ENCODE peak calls at places on chromosomes 1 and 21, in eight cellular contexts. T is PC-3, P is hepatocyte, D is GM23248, I is OCI-LY7, B is HCT116, V is GM23338, U is SK-N-SH. A is an unnamed sample.

GRCh38 chr1:26827205-26827604 is 717 bp downstream of the ZDHHC18 start:
- DNase-seq in T (no peak), P (no peak), D (no peak), I (no peak), B (no peak), V (no peak), U (no peak), A (no peak)

GRCh38 chr1:151282883-151283725 is 1.0 kb downstream of the ZNF687 start:
- DNase-seq in T (peak; percentile 23), P (peak; percentile 53), D (peak; percentile 49), I (peak; percentile 35), B (no peak), V (peak; percentile 79), U (peak; percentile 75), A (peak; percentile 71)

GRCh38 chr1:157111396-157112165 is 12.0 kb upstream of the ETV3L start:
- DNase-seq in T (no peak), P (no peak), D (no peak), I (no peak), B (no peak), V (peak; percentile 83), U (no peak), A (no peak)

GRCh38 chr1:87474098-87474497 is 145.4 kb downstream of the LMO4 start:
- DNase-seq in T (no peak), P (no peak), D (no peak), I (no peak), B (no peak), V (no peak), U (no peak), A (no peak)

GRCh38 chr21:41406340-41406739 is 19.7 kb upstream of the MX1 start:
- DNase-seq in T (no peak), P (no peak), D (no peak), I (no peak), B (no peak), V (no peak), U (no peak), A (no peak)

GRCh38 chr1:20983297-20983889 is 193.3 kb downstream of the EIF4G3 start:
- DNase-seq in T (peak; percentile 12), P (no peak), D (no peak), I (no peak), B (no peak), V (no peak), U (no peak), A (no peak)

GRCh38 chr1:63797056-63797726 is 23.4 kb downstream of the ROR1 start:
- DNase-seq in T (peak; percentile 32), P (no peak), D (peak; percentile 72), I (no peak), B (no peak), V (no peak), U (no peak), A (no peak)

GRCh38 chr1:113871597-113872113 is at the start of gene PTPN22:
- DNase-seq in T (peak; percentile 57), P (no peak), D (peak; percentile 91), I (peak; percentile 91), B (no peak), V (no peak), U (no peak), A (peak; percentile 76)

GRCh38 chr1:118659646-118660045 is 328.5 kb downstream of the TBX15 start:
- DNase-seq in T (no peak), P (no peak), D (peak; percentile 6), I (no peak), B (no peak), V (no peak), U (no peak), A (no peak)

GRCh38 chr1:201648911-201649775 is 110.2 kb downstream of the NAV1 start:
- DNase-seq in T (no peak), P (peak; percentile 61), D (peak; percentile 59), I (no peak), B (no peak), V (peak; percentile 68), U (peak; percentile 87), A (no peak)

GRCh38 chr1:235583511-235584001 is 66.0 kb downstream of the GNG4 start:
- DNase-seq in T (no peak), P (no peak), D (peak; percentile 54), I (no peak), B (no peak), V (no peak), U (no peak), A (no peak)

GRCh38 chr1:63124666-63125191 is 197.6 kb upstream of the FOXD3 start:
- DNase-seq in T (peak; percentile 33), P (no peak), D (peak; percentile 84), I (no peak), B (no peak), V (no peak), U (no peak), A (no peak)

GRCh38 chr1:234666206-234666605 is 56.2 kb upstream of the IRF2BP2 start:
- DNase-seq in T (no peak), P (no peak), D (no peak), I (no peak), B (no peak), V (no peak), U (no peak), A (no peak)

GRCh38 chr1:228043281-228043845 is 36.6 kb downstream of the WNT3A start:
- DNase-seq in T (peak; percentile 100), P (no peak), D (peak; percentile 35), I (no peak), B (no peak), V (no peak), U (no peak), A (no peak)

GRCh38 chr1:212565079-212565478 is 43.5 kb upstream of the ATF3 start:
- DNase-seq in T (no peak), P (no peak), D (no peak), I (no peak), B (no peak), V (no peak), U (no peak), A (no peak)

GRCh38 chr1:91278754-91279153 is 125.9 kb downstream of the HFM1 start:
- DNase-seq in T (peak; percentile 25), P (peak; percentile 18), D (peak; percentile 34), I (peak; percentile 4), B (peak; percentile 12), V (peak; percentile 67), U (peak; percentile 6), A (peak; percentile 52)

GRCh38 chr1:205947024-205947423 is 3.8 kb upstream of the SLC26A9 start:
- DNase-seq in T (peak; percentile 65), P (no peak), D (no peak), I (no peak), B (no peak), V (no peak), U (no peak), A (no peak)

GRCh38 chr1:203156280-203156679 is 19.3 kb downstream of the MYBPH start:
- DNase-seq in T (peak; percentile 44), P (no peak), D (no peak), I (no peak), B (no peak), V (no peak), U (no peak), A (no peak)

GRCh38 chr1:203152158-203153034 is 23.2 kb downstream of the MYBPH start:
- DNase-seq in T (peak; percentile 82), P (peak; percentile 46), D (peak; percentile 69), I (no peak), B (no peak), V (no peak), U (no peak), A (no peak)

GRCh38 chr1:203151362-203152157 is 24.0 kb downstream of the ADORA1 start:
- DNase-seq in T (no peak), P (no peak), D (no peak), I (no peak), B (no peak), V (no peak), U (no peak), A (no peak)

GRCh38 chr1:203153051-203153988 is 22.3 kb downstream of the MYBPH start:
- DNase-seq in T (no peak), P (no peak), D (peak; percentile 26), I (no peak), B (no peak), V (no peak), U (no peak), A (no peak)

GRCh38 chr1:203153989-203154821 is 21.4 kb downstream of the MYBPH start:
- DNase-seq in T (peak; percentile 81), P (no peak), D (peak; percentile 87), I (no peak), B (no peak), V (no peak), U (peak; percentile 55), A (no peak)
- H3K4me1 ChIP-seq in T (peaks cover 42% of the 10 kb centered on the region), P (peaks cover 44% of the 10 kb centered on the region), D (peaks cover 28% of the 10 kb centered on the region), I (no peaks in the 10 kb centered on the region), B (peaks cover 3% of the 10 kb centered on the region), V (peaks cover 27% of the 10 kb centered on the region), U (peaks cover 38% of the 10 kb centered on the region), A (no peaks in the 10 kb centered on the region)

DNA sequence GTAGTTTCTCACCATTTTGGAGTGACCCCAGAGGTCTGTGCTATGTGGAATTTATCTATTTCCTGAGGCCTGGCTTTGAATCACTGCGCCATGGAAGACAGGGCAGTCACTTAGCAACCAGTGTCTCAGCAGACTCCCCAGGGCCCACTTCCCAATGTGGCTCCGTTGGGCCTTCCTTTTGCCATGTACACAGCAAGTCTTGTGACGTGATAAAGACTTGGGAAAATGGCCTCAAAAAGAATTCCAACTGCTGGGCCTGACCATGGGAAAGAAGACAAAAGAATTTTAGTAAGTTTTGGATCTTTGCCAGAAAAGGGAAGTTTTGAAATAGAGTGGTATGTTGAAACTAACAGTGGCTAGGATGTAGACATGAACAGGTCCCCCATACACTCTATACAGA is 36.2 kb downstream of the TLR5 start:
- DNase-seq in T (no peak), P (no peak), D (no peak), I (no peak), B (no peak), V (no peak), U (no peak), A (no peak)
- H3K9me2 ChIP-seq in T (no peaks in the 10 kb centered on the region), P (no peaks in the 10 kb centered on the region), D (no peaks in the 10 kb centered on the region), I (no peaks in the 10 kb centered on the region), B (no peaks in the 10 kb centered on the region), V (peaks cover 3% of the 10 kb centered on the region), U (no peaks in the 10 kb centered on the region), A (no peaks in the 10 kb centered on the region)

GRCh38 chr1:16109571-16109970 is 36.1 kb upstream of the FAM131C start:
- DNase-seq in T (no peak), P (no peak), D (peak; percentile 44), I (no peak), B (no peak), V (no peak), U (no peak), A (no peak)

GRCh38 chr1:16112558-16113555 is 39.4 kb upstream of the FAM131C start:
- DNase-seq in T (no peak), P (peak; percentile 72), D (no peak), I (no peak), B (no peak), V (peak; percentile 76), U (peak; percentile 60), A (no peak)

GRCh38 chr1:16110884-16111283 is 37.4 kb upstream of the FAM131C start:
- DNase-seq in T (no peak), P (no peak), D (no peak), I (no peak), B (no peak), V (no peak), U (no peak), A (no peak)

GRCh38 chr1:16111771-16112557 is 38.5 kb upstream of the FAM131C start:
- DNase-seq in T (no peak), P (peak; percentile 73), D (peak; percentile 87), I (no peak), B (no peak), V (no peak), U (no peak), A (no peak)

GRCh38 chr1:16110456-16110855 is 37.0 kb upstream of the FAM131C start:
- DNase-seq in T (no peak), P (no peak), D (no peak), I (no peak), B (no peak), V (no peak), U (no peak), A (no peak)
- H2AFZ ChIP-seq in T (no peak overlapping the region), P (no peak overlapping the region), D (no peak overlapping the region), I (no peak overlapping the region), B (no peak overlapping the region), V (no peak overlapping the region), U (no peak overlapping the region), A (no peak overlapping the region)

GRCh38 chr21:31728191-31728590 is 3.7 kb downstream of the SCAF4 start:
- DNase-seq in T (no peak), P (no peak), D (no peak), I (no peak), B (no peak), V (no peak), U (no peak), A (no peak)
- H3K4me1 ChIP-seq in T (peaks cover 32% of the 10 kb centered on the region), P (peaks cover 27% of the 10 kb centered on the region), D (peaks cover 26% of the 10 kb centered on the region), I (peaks cover 42% of the 10 kb centered on the region), B (peaks cover 15% of the 10 kb centered on the region), V (peaks cover 42% of the 10 kb centered on the region), U (peaks cover 13% of the 10 kb centered on the region), A (peaks cover 39% of the 10 kb centered on the region)

A was measured in Karpas-422.